ENCODE peak calls at places on chromosome 1, in ten cellular contexts. One of them, this sample, is unnamed.

GRCh38 chr1:115492019-115492595 is 149.7 kb upstream of the VANGL1 start:
- DNase-seq in kidney: no peak
- DNase-seq in psoas muscle: no peak
- DNase-seq in heart right ventricle: no peak
- DNase-seq in A549: no peak
- DNase-seq in sigmoid colon: no peak
- DNase-seq in stomach: no peak
- DNase-seq in ovary: no peak
- DNase-seq in MM.1S: no peak
- DNase-seq in colonic mucosa: no peak
- DNase-seq in this sample: no peak

GRCh38 chr1:109167114-109167513 is 46.6 kb upstream of the SARS1 start:
- DNase-seq in colonic mucosa: no peak
- DNase-seq in stomach: no peak
- DNase-seq in heart right ventricle: peak
- DNase-seq in A549: no peak
- DNase-seq in ovary: no peak
- DNase-seq in sigmoid colon: no peak
- DNase-seq in psoas muscle: no peak
- DNase-seq in MM.1S: no peak
- DNase-seq in kidney: no peak
- DNase-seq in this sample: peak

GRCh38 chr1:156508205-156508954 is 7.8 kb upstream of the MEF2D start:
- DNase-seq in heart right ventricle: peak
- DNase-seq in stomach: peak
- DNase-seq in sigmoid colon: peak
- DNase-seq in MM.1S: peak
- DNase-seq in psoas muscle: peak
- DNase-seq in kidney: no peak
- DNase-seq in A549: no peak
- DNase-seq in colonic mucosa: peak
- DNase-seq in ovary: peak
- DNase-seq in this sample: no peak

GRCh38 chr1:231172411-231172810 is 10.6 kb downstream of the TRIM67 start:
- DNase-seq in stomach: no peak
- DNase-seq in sigmoid colon: no peak
- DNase-seq in MM.1S: no peak
- DNase-seq in A549: no peak
- DNase-seq in ovary: no peak
- DNase-seq in psoas muscle: no peak
- DNase-seq in colonic mucosa: no peak
- DNase-seq in heart right ventricle: peak
- DNase-seq in kidney: no peak
- DNase-seq in this sample: no peak

GRCh38 chr1:153404768-153405167 is 11.6 kb upstream of the S100A7A start:
- DNase-seq in A549: peak
- DNase-seq in colonic mucosa: peak
- DNase-seq in ovary: no peak
- DNase-seq in MM.1S: peak
- DNase-seq in stomach: peak
- DNase-seq in sigmoid colon: no peak
- DNase-seq in heart right ventricle: peak
- DNase-seq in kidney: no peak
- DNase-seq in psoas muscle: peak
- DNase-seq in this sample: no peak

GRCh38 chr1:115332813-115333608 is 5.0 kb downstream of the NGF start:
- DNase-seq in kidney: no peak
- DNase-seq in sigmoid colon: peak
- DNase-seq in MM.1S: no peak
- DNase-seq in heart right ventricle: no peak
- DNase-seq in psoas muscle: peak
- DNase-seq in A549: no peak
- DNase-seq in colonic mucosa: no peak
- DNase-seq in ovary: peak
- DNase-seq in stomach: no peak
- DNase-seq in this sample: no peak

GRCh38 chr1:221141059-221141458 is 261.8 kb downstream of the HLX start:
- DNase-seq in MM.1S: no peak
- DNase-seq in ovary: no peak
- DNase-seq in sigmoid colon: no peak
- DNase-seq in psoas muscle: no peak
- DNase-seq in stomach: no peak
- DNase-seq in A549: no peak
- DNase-seq in kidney: no peak
- DNase-seq in heart right ventricle: no peak
- DNase-seq in colonic mucosa: no peak
- DNase-seq in this sample: no peak

GRCh38 chr1:112793631-112794565 is 78.8 kb upstream of the PPM1J start:
- DNase-seq in kidney: no peak
- DNase-seq in heart right ventricle: no peak
- DNase-seq in MM.1S: no peak
- DNase-seq in stomach: peak
- DNase-seq in colonic mucosa: no peak
- DNase-seq in sigmoid colon: no peak
- DNase-seq in psoas muscle: no peak
- DNase-seq in A549: no peak
- DNase-seq in ovary: peak
- DNase-seq in this sample: no peak

GRCh38 chr1:16405441-16405840 is 31.8 kb downstream of the SPATA21 start:
- DNase-seq in ovary: no peak
- DNase-seq in colonic mucosa: no peak
- DNase-seq in stomach: no peak
- DNase-seq in A549: no peak
- DNase-seq in kidney: no peak
- DNase-seq in psoas muscle: no peak
- DNase-seq in heart right ventricle: no peak
- DNase-seq in MM.1S: no peak
- DNase-seq in sigmoid colon: no peak
- DNase-seq in this sample: no peak

GRCh38 chr1:175900171-175900570 is 156.8 kb upstream of the TNR start:
- DNase-seq in kidney: no peak
- DNase-seq in heart right ventricle: no peak
- DNase-seq in MM.1S: no peak
- DNase-seq in stomach: no peak
- DNase-seq in psoas muscle: no peak
- DNase-seq in sigmoid colon: no peak
- DNase-seq in colonic mucosa: no peak
- DNase-seq in A549: no peak
- DNase-seq in ovary: no peak
- DNase-seq in this sample: no peak

GRCh38 chr1:15424146-15424667 is 14.0 kb upstream of the CTRC start:
- DNase-seq in heart right ventricle: no peak
- DNase-seq in MM.1S: no peak
- DNase-seq in kidney: peak
- DNase-seq in A549: no peak
- DNase-seq in psoas muscle: peak
- DNase-seq in sigmoid colon: no peak
- DNase-seq in ovary: no peak
- DNase-seq in colonic mucosa: peak
- DNase-seq in stomach: peak
- DNase-seq in this sample: no peak

GRCh38 chr1:2564006-2564814 is 8.0 kb downstream of the TNFRSF14 start:
- DNase-seq in kidney: peak
- DNase-seq in sigmoid colon: no peak
- DNase-seq in stomach: no peak
- DNase-seq in heart right ventricle: no peak
- DNase-seq in A549: no peak
- DNase-seq in colonic mucosa: no peak
- DNase-seq in MM.1S: no peak
- DNase-seq in ovary: no peak
- DNase-seq in psoas muscle: peak
- DNase-seq in this sample: no peak

DNA sequence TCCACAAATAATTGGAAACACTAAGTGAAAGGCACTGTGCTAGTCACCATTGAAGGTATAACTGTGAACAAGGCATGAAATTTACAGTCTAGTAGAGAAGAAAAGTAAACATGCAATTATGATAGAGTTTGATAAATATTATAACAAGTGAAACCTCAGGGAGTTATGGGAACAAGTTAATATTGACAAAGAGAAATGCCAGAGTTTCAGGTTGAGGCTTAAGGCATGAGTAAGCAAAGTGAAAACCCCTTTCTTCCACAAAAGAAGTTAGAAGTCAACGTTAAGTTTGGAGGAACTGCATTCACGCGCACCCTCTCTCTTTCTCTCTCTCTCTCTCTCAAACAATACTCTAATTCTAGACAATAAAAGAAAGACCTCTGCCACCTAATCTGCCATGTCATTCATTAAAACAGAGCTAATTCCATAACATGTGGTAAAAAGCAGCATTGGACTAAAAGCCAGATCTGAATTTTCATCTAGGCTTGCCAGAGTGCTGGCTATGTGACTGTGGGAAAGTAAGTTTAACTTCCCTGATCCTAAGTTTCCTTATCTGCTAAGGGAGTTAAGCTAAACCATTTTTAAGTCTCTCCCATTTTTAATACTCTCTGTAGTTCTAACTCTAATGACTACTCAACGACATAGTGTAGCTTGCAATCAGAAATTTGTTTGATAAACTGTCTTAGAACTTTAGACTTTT is 22.0 kb downstream of the SLC44A5 start:
- DNase-seq in stomach: no peak
- DNase-seq in colonic mucosa: no peak
- DNase-seq in sigmoid colon: no peak
- DNase-seq in kidney: no peak
- DNase-seq in psoas muscle: no peak
- DNase-seq in heart right ventricle: no peak
- DNase-seq in A549: no peak
- DNase-seq in MM.1S: no peak
- DNase-seq in ovary: no peak
- DNase-seq in this sample: no peak
- TF ChIP-seq CTCF in stomach: no peak
- TF ChIP-seq CTCF in colonic mucosa: no peak
- TF ChIP-seq CTCF in sigmoid colon: no peak
- TF ChIP-seq CTCF in kidney: no peak
- TF ChIP-seq CTCF in psoas muscle: no peak
- TF ChIP-seq CTCF in heart right ventricle: no peak
- TF ChIP-seq CTCF in A549: no peak
- TF ChIP-seq CTCF in MM.1S: no peak
- TF ChIP-seq CTCF in ovary: no peak
- TF ChIP-seq CTCF in this sample: no peak

GRCh38 chr1:236768601-236769000 is 26.5 kb upstream of the MTR start:
- DNase-seq in psoas muscle: no peak
- DNase-seq in MM.1S: no peak
- DNase-seq in heart right ventricle: no peak
- DNase-seq in colonic mucosa: no peak
- DNase-seq in stomach: no peak
- DNase-seq in sigmoid colon: no peak
- DNase-seq in kidney: no peak
- DNase-seq in A549: no peak
- DNase-seq in ovary: no peak
- DNase-seq in this sample: no peak
- H3K4me3 ChIP-seq in psoas muscle: no peak
- H3K4me3 ChIP-seq in MM.1S: no peak
- H3K4me3 ChIP-seq in heart right ventricle: no peak
- H3K4me3 ChIP-seq in colonic mucosa: no peak
- H3K4me3 ChIP-seq in stomach: no peak
- H3K4me3 ChIP-seq in sigmoid colon: no peak
- H3K4me3 ChIP-seq in kidney: no peak
- H3K4me3 ChIP-seq in A549: no peak
- H3K4me3 ChIP-seq in ovary: no peak
- H3K4me3 ChIP-seq in this sample: no peak

GRCh38 chr1:119006406-119007279 is 18.5 kb upstream of the TBX15 start:
- DNase-seq in MM.1S: no peak
- DNase-seq in psoas muscle: no peak
- DNase-seq in kidney: no peak
- DNase-seq in ovary: no peak
- DNase-seq in heart right ventricle: no peak
- DNase-seq in stomach: no peak
- DNase-seq in sigmoid colon: no peak
- DNase-seq in A549: no peak
- DNase-seq in colonic mucosa: no peak
- DNase-seq in this sample: no peak
- TF ChIP-seq CTCF in MM.1S: no peak
- TF ChIP-seq CTCF in psoas muscle: no peak
- TF ChIP-seq CTCF in kidney: no peak
- TF ChIP-seq CTCF in ovary: no peak
- TF ChIP-seq CTCF in heart right ventricle: no peak
- TF ChIP-seq CTCF in stomach: no peak
- TF ChIP-seq CTCF in sigmoid colon: no peak
- TF ChIP-seq CTCF in A549: no peak
- TF ChIP-seq CTCF in colonic mucosa: no peak
- TF ChIP-seq CTCF in this sample: no peak

GRCh38 chr1:66993076-66993475 is 60.9 kb downstream of the SLC35D1 start:
- DNase-seq in ovary: no peak
- DNase-seq in colonic mucosa: no peak
- DNase-seq in sigmoid colon: no peak
- DNase-seq in stomach: no peak
- DNase-seq in MM.1S: no peak
- DNase-seq in A549: no peak
- DNase-seq in heart right ventricle: no peak
- DNase-seq in psoas muscle: no peak
- DNase-seq in kidney: no peak
- DNase-seq in this sample: no peak

GRCh38 chr1:67001682-67002425 is 52.1 kb downstream of the SLC35D1 start:
- DNase-seq in psoas muscle: no peak
- DNase-seq in A549: no peak
- DNase-seq in sigmoid colon: no peak
- DNase-seq in heart right ventricle: no peak
- DNase-seq in kidney: no peak
- DNase-seq in colonic mucosa: no peak
- DNase-seq in MM.1S: peak
- DNase-seq in stomach: peak
- DNase-seq in ovary: no peak
- DNase-seq in this sample: no peak

GRCh38 chr1:66999640-67000400 is 54.1 kb downstream of the SLC35D1 start:
- DNase-seq in A549: no peak
- DNase-seq in kidney: no peak
- DNase-seq in MM.1S: no peak
- DNase-seq in psoas muscle: no peak
- DNase-seq in stomach: no peak
- DNase-seq in sigmoid colon: no peak
- DNase-seq in ovary: no peak
- DNase-seq in heart right ventricle: no peak
- DNase-seq in colonic mucosa: no peak
- DNase-seq in this sample: no peak

GRCh38 chr1:66998972-66999371 is 55.0 kb downstream of the SLC35D1 start:
- DNase-seq in colonic mucosa: no peak
- DNase-seq in kidney: no peak
- DNase-seq in A549: no peak
- DNase-seq in heart right ventricle: no peak
- DNase-seq in MM.1S: peak
- DNase-seq in stomach: no peak
- DNase-seq in ovary: no peak
- DNase-seq in sigmoid colon: no peak
- DNase-seq in psoas muscle: no peak
- DNase-seq in this sample: no peak

DNA sequence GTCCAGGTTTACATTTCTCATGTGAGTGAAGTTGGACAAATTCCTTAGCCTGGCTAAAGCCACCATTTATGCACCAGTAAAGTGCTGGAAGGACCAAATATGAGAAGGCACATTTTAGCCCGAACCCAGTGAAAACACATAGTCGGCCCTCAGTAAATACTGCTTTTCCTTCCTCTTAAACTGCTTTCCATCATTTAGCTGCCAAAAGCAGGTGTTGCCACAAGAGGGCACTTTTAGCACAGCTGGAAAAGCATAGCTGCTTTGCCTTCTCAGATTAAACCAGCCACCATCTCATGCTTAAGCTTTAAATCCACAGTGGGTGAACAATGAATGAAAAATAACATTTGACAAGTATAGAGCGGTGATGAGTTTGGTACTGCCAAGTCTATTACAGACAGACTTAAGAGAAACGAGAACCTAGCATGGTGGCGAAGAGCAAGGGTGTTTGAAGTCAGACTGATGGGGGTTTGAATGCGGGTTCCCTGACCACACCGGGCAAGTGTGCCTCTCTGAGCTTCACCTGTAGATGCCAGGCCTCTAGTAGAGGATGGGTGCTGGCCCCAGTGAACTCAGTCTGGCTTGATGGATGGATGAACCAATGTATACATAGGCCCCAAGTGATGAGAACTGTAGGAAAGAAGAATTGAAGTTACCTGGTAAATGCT is 57.8 kb downstream of the SLC35D1 start:
- DNase-seq in stomach: peak
- DNase-seq in heart right ventricle: peak
- DNase-seq in ovary: peak
- DNase-seq in sigmoid colon: peak
- DNase-seq in psoas muscle: no peak
- DNase-seq in A549: peak
- DNase-seq in MM.1S: peak
- DNase-seq in kidney: no peak
- DNase-seq in colonic mucosa: peak
- DNase-seq in this sample: peak
- H3K4me3 ChIP-seq in stomach: no peak
- H3K4me3 ChIP-seq in heart right ventricle: no peak
- H3K4me3 ChIP-seq in ovary: no peak
- H3K4me3 ChIP-seq in sigmoid colon: no peak
- H3K4me3 ChIP-seq in psoas muscle: no peak
- H3K4me3 ChIP-seq in A549: no peak
- H3K4me3 ChIP-seq in MM.1S: no peak
- H3K4me3 ChIP-seq in kidney: no peak
- H3K4me3 ChIP-seq in colonic mucosa: no peak
- H3K4me3 ChIP-seq in this sample: no peak